ENCODE peak calls at places on chromosome 10, in seven cellular contexts. P is ascending aorta; E is adrenal gland; M is ovary; Y is CD8-positive, alpha-beta memory T cell; Z is aorta; A is naive thymus-derived CD4-positive, alpha-beta T cell. B is an unnamed sample.

GRCh38 chr10:74888947-74889661 is 62.7 kb downstream of the KAT6B start:
- DNase-seq in P (no peak), E (peak; percentile 10), M (no peak), Y (no peak), Z (no peak), A (no peak), B (no peak)

GRCh38 chr10:119281581-119282071 is 74.3 kb downstream of the GRK5 start:
- DNase-seq in P (no peak), E (peak; percentile 96), M (peak; percentile 81), Y (no peak), Z (peak; percentile 89), A (no peak), B (peak; percentile 76)

GRCh38 chr10:32189400-32190084 is 133.3 kb upstream of the KIF5B start:
- DNase-seq in P (no peak), E (no peak), M (no peak), Y (no peak), Z (no peak), A (no peak), B (no peak)

GRCh38 chr10:70579234-70580002 is 23.1 kb downstream of the PRF1 start:
- DNase-seq in P (no peak), E (no peak), M (no peak), Y (peak; percentile 53), Z (peak; percentile 10), A (no peak), B (no peak)

GRCh38 chr10:33820531-33820930 is 486.1 kb upstream of the NRP1 start:
- DNase-seq in P (no peak), E (no peak), M (no peak), Y (no peak), Z (no peak), A (no peak), B (no peak)

GRCh38 chr10:30803901-30804322 is 174.4 kb upstream of the LYZL2 start:
- DNase-seq in P (no peak), E (peak; percentile 30), M (no peak), Y (no peak), Z (peak; percentile 62), A (no peak), B (no peak)

GRCh38 chr10:13087986-13088618 is 11.9 kb upstream of the OPTN start:
- DNase-seq in P (no peak), E (no peak), M (no peak), Y (no peak), Z (no peak), A (no peak), B (no peak)

GRCh38 chr10:63829020-63829419 is 307.8 kb downstream of the REEP3 start:
- DNase-seq in P (no peak), E (no peak), M (no peak), Y (no peak), Z (no peak), A (no peak), B (no peak)

GRCh38 chr10:43162604-43163003 is 24.4 kb downstream of the CSGALNACT2 start:
- DNase-seq in P (no peak), E (no peak), M (no peak), Y (no peak), Z (no peak), A (no peak), B (no peak)

GRCh38 chr10:72011468-72011867 is 47.3 kb downstream of the CHST3 start:
- DNase-seq in P (no peak), E (no peak), M (no peak), Y (no peak), Z (no peak), A (no peak), B (peak; percentile 44)

GRCh38 chr10:58782876-58783859 is 270.5 kb downstream of the BICC1 start:
- DNase-seq in P (no peak), E (no peak), M (no peak), Y (no peak), Z (no peak), A (no peak), B (no peak)

GRCh38 chr10:60139798-60140566 is 233.6 kb upstream of the CCDC6 start:
- DNase-seq in P (no peak), E (no peak), M (no peak), Y (no peak), Z (no peak), A (no peak), B (no peak)

GRCh38 chr10:8873310-8873709 is 818.8 kb downstream of the GATA3 start:
- DNase-seq in P (no peak), E (no peak), M (no peak), Y (no peak), Z (no peak), A (no peak), B (no peak)

GRCh38 chr10:50393784-50394183 is 142.5 kb upstream of the ASAH2 start:
- DNase-seq in P (no peak), E (peak; percentile 20), M (no peak), Y (no peak), Z (no peak), A (no peak), B (no peak)

GRCh38 chr10:63866075-63866746 is 345.0 kb downstream of the REEP3 start:
- DNase-seq in P (no peak), E (peak; percentile 44), M (peak; percentile 21), Y (peak; percentile 49), Z (peak; percentile 48), A (peak; percentile 19), B (peak; percentile 6)

GRCh38 chr10:89837173-89838001 is 136.0 kb downstream of the KIF20B start:
- DNase-seq in P (no peak), E (no peak), M (peak; percentile 26), Y (peak; percentile 61), Z (peak; percentile 62), A (peak; percentile 29), B (no peak)

GRCh38 chr10:110311357-110311949 is 6.7 kb upstream of the SMNDC1 start:
- DNase-seq in P (no peak), E (peak; percentile 77), M (peak; percentile 42), Y (peak; percentile 54), Z (no peak), A (peak; percentile 25), B (no peak)

GRCh38 chr10:26714385-26714784 is 16.9 kb downstream of the PDSS1 start:
- DNase-seq in P (no peak), E (no peak), M (no peak), Y (no peak), Z (no peak), A (no peak), B (no peak)

GRCh38 chr10:116490028-116490662 is 55.6 kb upstream of the PNLIP start:
- DNase-seq in P (no peak), E (no peak), M (no peak), Y (no peak), Z (no peak), A (no peak), B (no peak)

GRCh38 chr10:35359056-35359455 is 22.7 kb downstream of the CCNY start:
- DNase-seq in P (no peak), E (no peak), M (no peak), Y (no peak), Z (no peak), A (no peak), B (no peak)

GRCh38 chr10:35362701-35363350 is 26.5 kb downstream of the CCNY start:
- DNase-seq in P (no peak), E (no peak), M (no peak), Y (no peak), Z (no peak), A (no peak), B (no peak)

GRCh38 chr10:35363587-35363986 is 27.3 kb downstream of the CCNY start:
- DNase-seq in P (no peak), E (no peak), M (no peak), Y (no peak), Z (no peak), A (no peak), B (no peak)

GRCh38 chr10:35356725-35357092 is 20.4 kb downstream of the CCNY start:
- DNase-seq in P (no peak), E (no peak), M (no peak), Y (no peak), Z (no peak), A (no peak), B (no peak)

GRCh38 chr10:35359873-35360272 is 23.6 kb downstream of the CCNY start:
- DNase-seq in P (no peak), E (no peak), M (no peak), Y (no peak), Z (no peak), A (no peak), B (no peak)
- H3K27ac ChIP-seq in P (no peak overlapping the region), E (no peak overlapping the region), M (no peak overlapping the region), Y (no peak overlapping the region), Z (no peak overlapping the region), A (no peak overlapping the region), B (no peak overlapping the region)

GRCh38 chr10:35446439-35446838 is 110.1 kb downstream of the CCNY start:
- DNase-seq in P (no peak), E (no peak), M (no peak), Y (no peak), Z (no peak), A (no peak), B (no peak)
- H3K27ac ChIP-seq in P (peak overlapping the region; percentile 43), E (no peak overlapping the region), M (no peak overlapping the region), Y (no peak overlapping the region), Z (no peak overlapping the region), A (no peak overlapping the region), B (peak overlapping the region; percentile 75)

GRCh38 chr10:91541481-91541880 is 91.4 kb downstream of the PPP1R3C start:
- DNase-seq in P (no peak), E (peak; percentile 33), M (no peak), Y (no peak), Z (no peak), A (no peak), B (no peak)

GRCh38 chr10:91537614-91538383 is 95.1 kb downstream of the PPP1R3C start:
- DNase-seq in P (no peak), E (no peak), M (no peak), Y (no peak), Z (no peak), A (no peak), B (no peak)

GRCh38 chr10:91539930-91540329 is 92.9 kb downstream of the PPP1R3C start:
- DNase-seq in P (no peak), E (no peak), M (no peak), Y (no peak), Z (no peak), A (no peak), B (no peak)

GRCh38 chr10:91536790-91537189 is 96.1 kb downstream of the PPP1R3C start:
- DNase-seq in P (no peak), E (no peak), M (no peak), Y (no peak), Z (no peak), A (no peak), B (no peak)

GRCh38 chr10:91540714-91541113 is 92.2 kb downstream of the PPP1R3C start:
- DNase-seq in P (no peak), E (peak; percentile 42), M (no peak), Y (no peak), Z (no peak), A (no peak), B (no peak)
- H3K27ac ChIP-seq in P (no peak overlapping the region), E (no peak overlapping the region), M (no peak overlapping the region), Y (no peak overlapping the region), Z (no peak overlapping the region), A (no peak overlapping the region), B (no peak overlapping the region)

GRCh38 chr10:65550761-65551160 is 1375.1 kb upstream of the LRRTM3 start:
- DNase-seq in P (no peak), E (no peak), M (no peak), Y (no peak), Z (no peak), A (no peak), B (no peak)

GRCh38 chr10:65559369-65559768 is 1366.5 kb upstream of the LRRTM3 start:
- DNase-seq in P (no peak), E (no peak), M (no peak), Y (no peak), Z (no peak), A (no peak), B (no peak)

GRCh38 chr10:65556006-65556405 is 1369.8 kb upstream of the LRRTM3 start:
- DNase-seq in P (no peak), E (no peak), M (no peak), Y (no peak), Z (no peak), A (no peak), B (no peak)

GRCh38 chr10:65555192-65555591 is 1370.6 kb upstream of the LRRTM3 start:
- DNase-seq in P (no peak), E (no peak), M (no peak), Y (no peak), Z (no peak), A (no peak), B (no peak)
- H3K27ac ChIP-seq in P (no peak overlapping the region), E (no peak overlapping the region), M (no peak overlapping the region), Y (no peak overlapping the region), Z (no peak overlapping the region), A (no peak overlapping the region), B (no peak overlapping the region)

B was measured in caudate nucleus.